ENCODE peak calls at places on chromosomes 12 and 14, in five cellular contexts. M, F, Q, R and P are unnamed samples.
A peak's percentile ranks its signal among the peaks of the same experiment; 100 is the strongest.

GRCh38 chr12:103924761-103925641 is 5.2 kb upstream of the HSP90B1 start:
- DNase-seq in M (no peak), F (no peak), Q (no peak), R (peak; percentile 87), P (no peak)

GRCh38 chr14:34147461-34147860 is 196.6 kb upstream of the EGLN3 start:
- DNase-seq in M (peak; percentile 22), F (no peak), Q (no peak), R (no peak), P (no peak)

GRCh38 chr14:31142455-31143087 is 65.0 kb downstream of the HECTD1 start:
- DNase-seq in M (no peak), F (no peak), Q (no peak), R (no peak), P (no peak)

GRCh38 chr14:55535521-55536207 is 44.3 kb upstream of the KTN1 start:
- DNase-seq in M (no peak), F (no peak), Q (no peak), R (peak; percentile 59), P (peak; percentile 68)

GRCh38 chr14:43647302-43647701 is 859.8 kb downstream of the FSCB start:
- DNase-seq in M (no peak), F (no peak), Q (peak; percentile 52), R (no peak), P (no peak)

GRCh38 chr14:68628605-68629310 is 164.1 kb downstream of the ZFP36L1 start:
- DNase-seq in M (peak; percentile 88), F (no peak), Q (peak; percentile 30), R (no peak), P (peak; percentile 90)

GRCh38 chr12:25083211-25083610 is 111.7 kb downstream of the DNAI7 start:
- DNase-seq in M (no peak), F (no peak), Q (no peak), R (no peak), P (no peak)

GRCh38 chr14:74604896-74605295 is 7.1 kb downstream of the LTBP2 start:
- DNase-seq in M (no peak), F (peak; percentile 56), Q (no peak), R (no peak), P (no peak)

GRCh38 chr14:76776306-76777251 is 15.3 kb downstream of the VASH1 start:
- DNase-seq in M (no peak), F (no peak), Q (peak; percentile 25), R (no peak), P (no peak)

GRCh38 chr12:11716794-11717532 is 67.5 kb downstream of the ETV6 start:
- DNase-seq in M (no peak), F (no peak), Q (no peak), R (peak; percentile 35), P (no peak)

GRCh38 chr12:94327819-94328218 is 131.8 kb downstream of the CEP83 start:
- DNase-seq in M (no peak), F (no peak), Q (no peak), R (peak; percentile 8), P (no peak)

GRCh38 chr14:59490756-59491155 is 6.4 kb downstream of the JKAMP start:
- DNase-seq in M (no peak), F (no peak), Q (no peak), R (peak; percentile 30), P (no peak)

GRCh38 chr14:53955671-53956426 is 776 bp downstream of the BMP4 start:
- DNase-seq in M (peak; percentile 16), F (peak; percentile 90), Q (peak; percentile 64), R (peak; percentile 50), P (peak; percentile 58)

GRCh38 chr12:120064054-120064940 is 52.3 kb downstream of the RAB35 start:
- DNase-seq in M (no peak), F (no peak), Q (no peak), R (no peak), P (peak; percentile 58)

GRCh38 chr14:100538566-100539318 is 48.5 kb downstream of the BEGAIN start:
- DNase-seq in M (no peak), F (peak; percentile 51), Q (no peak), R (no peak), P (no peak)

GRCh38 chr14:102182190-102182589 is 42.5 kb downstream of the WDR20 start:
- DNase-seq in M (no peak), F (no peak), Q (no peak), R (peak; percentile 79), P (peak; percentile 54)

GRCh38 chr12:50234347-50234746 is 49.0 kb downstream of the LIMA1 start:
- DNase-seq in M (no peak), F (no peak), Q (no peak), R (no peak), P (no peak)

GRCh38 chr14:83712730-83713129 is 1817.2 kb upstream of the FLRT2 start:
- DNase-seq in M (no peak), F (no peak), Q (no peak), R (no peak), P (no peak)

GRCh38 chr14:95335071-95335470 is 15.4 kb upstream of the CLMN start:
- DNase-seq in M (no peak), F (no peak), Q (no peak), R (no peak), P (no peak)

GRCh38 chr14:90373887-90374286 is 22.9 kb upstream of the CALM1 start:
- DNase-seq in M (no peak), F (no peak), Q (no peak), R (peak; percentile 6), P (no peak)

GRCh38 chr12:1995205-1995896 is 8.9 kb downstream of the DCP1B start:
- DNase-seq in M (no peak), F (no peak), Q (no peak), R (no peak), P (no peak)

DNA sequence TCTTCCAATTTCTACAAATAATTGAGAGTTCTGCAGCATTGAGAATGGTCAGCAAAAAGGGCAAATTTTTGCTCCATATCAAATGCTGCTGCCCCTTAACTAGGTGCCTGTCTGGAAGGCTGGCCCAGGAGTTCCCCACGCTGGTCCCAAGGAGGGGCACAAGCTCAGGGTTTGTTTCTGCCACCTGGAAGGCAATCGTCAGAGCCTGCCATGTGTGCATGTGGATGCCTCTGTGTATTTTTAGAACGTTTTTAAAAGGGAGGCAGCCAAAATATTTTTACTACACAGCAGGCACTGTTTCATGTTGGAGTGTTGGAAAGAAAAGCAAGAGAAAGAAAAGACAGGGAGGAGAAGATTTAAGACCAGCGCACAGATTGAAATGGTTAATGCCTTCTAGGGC is 557.4 kb downstream of the BCL11B start:
- DNase-seq in M (no peak), F (no peak), Q (no peak), R (no peak), P (no peak)
- H3K9me3 ChIP-seq in M (no peaks in the 10 kb centered on the region), F (no peaks in the 10 kb centered on the region), Q (no peaks in the 10 kb centered on the region), R (no peaks in the 10 kb centered on the region), P (no peaks in the 10 kb centered on the region)

DNA sequence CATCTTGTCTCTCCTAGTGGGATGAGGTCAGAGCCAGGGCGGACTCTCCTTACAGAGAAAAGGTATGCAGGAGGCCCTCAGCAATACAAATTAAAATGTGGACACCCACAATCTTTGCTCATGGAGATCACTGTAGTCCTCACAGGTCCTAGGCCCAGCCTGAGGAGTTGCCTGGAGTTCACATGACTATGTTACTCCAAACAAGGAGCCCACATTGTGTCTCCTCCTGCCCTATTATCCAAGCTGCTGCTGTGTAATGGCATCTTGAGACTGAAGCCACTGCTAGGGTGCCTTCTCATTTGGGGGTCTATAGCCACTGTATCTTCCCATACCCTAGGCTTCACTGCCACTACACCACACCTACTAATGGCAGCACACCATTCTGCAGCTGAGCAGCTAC is 11.0 kb downstream of the OR4K1 start:
- DNase-seq in M (no peak), F (no peak), Q (no peak), R (no peak), P (no peak)
- H3K9me3 ChIP-seq in M (no peaks in the 10 kb centered on the region), F (no peaks in the 10 kb centered on the region), Q (peaks cover 93% of the 10 kb centered on the region), R (no peaks in the 10 kb centered on the region), P (no peaks in the 10 kb centered on the region)

GRCh38 chr12:133010657-133011297 is 24.6 kb downstream of the ZNF26 start:
- DNase-seq in M (no peak), F (no peak), Q (no peak), R (no peak), P (no peak)
- H3K9me3 ChIP-seq in M (peaks cover 10% of the 10 kb centered on the region), F (peaks cover 75% of the 10 kb centered on the region), Q (peaks cover 13% of the 10 kb centered on the region), R (peaks cover 13% of the 10 kb centered on the region), P (peaks cover 49% of the 10 kb centered on the region)

GRCh38 chr12:34300376-34301250 is 278.3 kb downstream of the ALG10 start:
- DNase-seq in M (no peak), F (peak; percentile 28), Q (no peak), R (no peak), P (no peak)

GRCh38 chr12:34302131-34302885 is 280.0 kb downstream of the ALG10 start:
- DNase-seq in M (no peak), F (peak; percentile 33), Q (no peak), R (no peak), P (no peak)

GRCh38 chr12:34303091-34303870 is 281.0 kb downstream of the ALG10 start:
- DNase-seq in M (no peak), F (peak; percentile 13), Q (no peak), R (no peak), P (no peak)

GRCh38 chr12:34299802-34300193 is 277.5 kb downstream of the ALG10 start:
- DNase-seq in M (no peak), F (peak; percentile 12), Q (no peak), R (no peak), P (no peak)

GRCh38 chr12:34301251-34302130 is 279.2 kb downstream of the ALG10 start:
- DNase-seq in M (no peak), F (peak; percentile 37), Q (no peak), R (no peak), P (no peak)
- H3K9me3 ChIP-seq in M (no peaks in the 10 kb centered on the region), F (no peaks in the 10 kb centered on the region), Q (peaks cover 5% of the 10 kb centered on the region), R (no peaks in the 10 kb centered on the region), P (no peaks in the 10 kb centered on the region)

GRCh38 chr14:105927661-105928060 is 401.3 kb downstream of the TMEM121 start:
- DNase-seq in M (no peak), F (no peak), Q (no peak), R (no peak), P (no peak)

GRCh38 chr14:105929327-105930081 is 403.1 kb downstream of the TMEM121 start:
- DNase-seq in M (no peak), F (peak; percentile 32), Q (no peak), R (no peak), P (no peak)

GRCh38 chr14:105931808-105932483 is 405.6 kb downstream of the TMEM121 start:
- DNase-seq in M (no peak), F (peak; percentile 21), Q (no peak), R (no peak), P (no peak)

GRCh38 chr14:105933238-105933637 is 406.9 kb downstream of the TMEM121 start:
- DNase-seq in M (no peak), F (no peak), Q (no peak), R (no peak), P (no peak)

DNA sequence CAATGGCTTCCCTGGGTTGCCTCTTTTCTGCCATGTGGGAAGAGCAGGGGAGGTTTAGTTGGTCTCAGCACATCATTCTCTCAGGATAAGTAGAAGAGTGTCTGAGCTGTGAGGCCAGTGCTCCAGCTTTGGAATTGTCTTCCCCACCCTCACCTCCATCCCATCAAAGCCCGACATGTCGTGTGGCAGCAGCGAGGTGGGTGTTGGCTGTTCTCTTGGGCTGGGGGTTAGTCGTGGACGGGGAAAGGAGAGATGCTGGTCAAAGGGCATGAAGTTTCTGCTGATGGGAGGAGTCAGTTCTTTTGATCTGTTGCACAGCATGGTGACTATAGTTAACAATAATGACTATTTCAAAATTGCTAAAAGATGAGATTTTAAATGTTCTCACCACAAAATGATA is 404.2 kb downstream of the TMEM121 start:
- DNase-seq in M (no peak), F (peak; percentile 16), Q (no peak), R (no peak), P (no peak)
- H3K9me3 ChIP-seq in M (no peaks in the 10 kb centered on the region), F (no peaks in the 10 kb centered on the region), Q (peaks cover 17% of the 10 kb centered on the region), R (no peaks in the 10 kb centered on the region), P (no peaks in the 10 kb centered on the region)